ENCODE peak calls at places on chromosomes 2 and 18, in eight cellular contexts. F, Q, P, G, Y, E, A and U are unnamed samples.

GRCh38 chr18:23958036-23958435 is 56.5 kb upstream of the TTC39C start:
- DNase-seq in F (peak), Q (no peak), P (peak), G (no peak), Y (peak), E (peak), A (no peak), U (no peak)

GRCh38 chr2:186429095-186429494 is 57.0 kb upstream of the ZC3H15 start:
- DNase-seq in F (no peak), Q (no peak), P (peak), G (no peak), Y (no peak), E (no peak), A (no peak), U (peak)

GRCh38 chr2:43812005-43812404 is 26.6 kb downstream of the ABCG5 start:
- DNase-seq in F (no peak), Q (no peak), P (no peak), G (no peak), Y (no peak), E (no peak), A (no peak), U (no peak)

GRCh38 chr2:219851169-219851568 is 223.7 kb downstream of the SLC4A3 start:
- DNase-seq in F (no peak), Q (no peak), P (no peak), G (no peak), Y (no peak), E (no peak), A (no peak), U (no peak)

GRCh38 chr2:238945433-238946150 is 97.7 kb downstream of the TWIST2 start:
- DNase-seq in F (peak), Q (no peak), P (peak), G (no peak), Y (peak), E (peak), A (peak), U (no peak)

GRCh38 chr2:237568121-237568660 is 1.8 kb downstream of the PRLH start:
- DNase-seq in F (no peak), Q (no peak), P (no peak), G (no peak), Y (no peak), E (peak), A (no peak), U (no peak)

GRCh38 chr18:36330435-36331049 is 33.0 kb downstream of the FHOD3 start:
- DNase-seq in F (no peak), Q (no peak), P (peak), G (no peak), Y (no peak), E (no peak), A (no peak), U (peak)

GRCh38 chr2:62321890-62322289 is 126.0 kb downstream of the B3GNT2 start:
- DNase-seq in F (no peak), Q (no peak), P (no peak), G (no peak), Y (no peak), E (no peak), A (no peak), U (no peak)

GRCh38 chr2:24830351-24830750 is 37.1 kb downstream of the CENPO start:
- DNase-seq in F (no peak), Q (no peak), P (peak), G (no peak), Y (peak), E (no peak), A (no peak), U (no peak)

GRCh38 chr18:36132756-36133155 is 3.1 kb downstream of the ELP2 start:
- DNase-seq in F (no peak), Q (no peak), P (no peak), G (no peak), Y (no peak), E (no peak), A (no peak), U (no peak)

GRCh38 chr18:13725566-13726227 is 661 bp downstream of the FAM210A start:
- DNase-seq in F (no peak), Q (peak), P (peak), G (no peak), Y (peak), E (no peak), A (no peak), U (peak)

GRCh38 chr2:178291703-178292102 is 97.4 kb downstream of the OSBPL6 start:
- DNase-seq in F (no peak), Q (no peak), P (no peak), G (no peak), Y (no peak), E (no peak), A (no peak), U (no peak)

GRCh38 chr18:28961669-28962228 is 784.8 kb upstream of the CDH2 start:
- DNase-seq in F (no peak), Q (peak), P (peak), G (peak), Y (peak), E (no peak), A (peak), U (peak)